ENCODE peak calls at places on chromosome 12, in eight cellular contexts. One of them, this sample, is unnamed.

GRCh38 chr12:78208106-78208505 is 377.4 kb downstream of the NAV3 start:
- DNase-seq in osteocyte: no peak
- DNase-seq in thoracic aorta: no peak
- DNase-seq in PC-3: peak; percentile 42
- DNase-seq in HEK293T: no peak
- DNase-seq in cerebellar nuclear complex: no peak
- DNase-seq in LHCN-M2: peak; percentile 79
- DNase-seq in epithelial cell of prostate: no peak
- DNase-seq in this sample: no peak

GRCh38 chr12:11958216-11959091 is 112.3 kb upstream of the BCL2L14 start:
- DNase-seq in osteocyte: no peak
- DNase-seq in thoracic aorta: no peak
- DNase-seq in PC-3: peak; percentile 81
- DNase-seq in HEK293T: no peak
- DNase-seq in cerebellar nuclear complex: no peak
- DNase-seq in LHCN-M2: peak; percentile 91
- DNase-seq in epithelial cell of prostate: peak; percentile 87
- DNase-seq in this sample: peak; percentile 66

GRCh38 chr12:117842630-117843029 is 126.2 kb downstream of the KSR2 start:
- DNase-seq in osteocyte: no peak
- DNase-seq in thoracic aorta: no peak
- DNase-seq in PC-3: no peak
- DNase-seq in HEK293T: no peak
- DNase-seq in cerebellar nuclear complex: no peak
- DNase-seq in LHCN-M2: no peak
- DNase-seq in epithelial cell of prostate: no peak
- DNase-seq in this sample: no peak

GRCh38 chr12:6866920-6867406 is 368 bp upstream of the TPI1 start:
- DNase-seq in osteocyte: no peak
- DNase-seq in thoracic aorta: no peak
- DNase-seq in PC-3: peak; percentile 24
- DNase-seq in HEK293T: peak; percentile 30
- DNase-seq in cerebellar nuclear complex: no peak
- DNase-seq in LHCN-M2: no peak
- DNase-seq in epithelial cell of prostate: no peak
- DNase-seq in this sample: peak; percentile 74

GRCh38 chr12:15227004-15227679 is 5.9 kb upstream of the RERG start:
- DNase-seq in osteocyte: no peak
- DNase-seq in thoracic aorta: no peak
- DNase-seq in PC-3: peak; percentile 67
- DNase-seq in HEK293T: peak; percentile 39
- DNase-seq in cerebellar nuclear complex: no peak
- DNase-seq in LHCN-M2: peak; percentile 77
- DNase-seq in epithelial cell of prostate: no peak
- DNase-seq in this sample: peak; percentile 30

GRCh38 chr12:64318605-64319004 is 72.0 kb downstream of the C12orf56 start:
- DNase-seq in osteocyte: no peak
- DNase-seq in thoracic aorta: no peak
- DNase-seq in PC-3: no peak
- DNase-seq in HEK293T: no peak
- DNase-seq in cerebellar nuclear complex: no peak
- DNase-seq in LHCN-M2: peak; percentile 37
- DNase-seq in epithelial cell of prostate: no peak
- DNase-seq in this sample: no peak

GRCh38 chr12:24730461-24730896 is 218.4 kb downstream of the BCAT1 start:
- DNase-seq in osteocyte: no peak
- DNase-seq in thoracic aorta: no peak
- DNase-seq in PC-3: no peak
- DNase-seq in HEK293T: no peak
- DNase-seq in cerebellar nuclear complex: no peak
- DNase-seq in LHCN-M2: no peak
- DNase-seq in epithelial cell of prostate: no peak
- DNase-seq in this sample: no peak

GRCh38 chr12:131529196-131530040 is 181.5 kb upstream of the SFSWAP start:
- DNase-seq in osteocyte: no peak
- DNase-seq in thoracic aorta: no peak
- DNase-seq in PC-3: no peak
- DNase-seq in HEK293T: no peak
- DNase-seq in cerebellar nuclear complex: no peak
- DNase-seq in LHCN-M2: no peak
- DNase-seq in epithelial cell of prostate: no peak
- DNase-seq in this sample: no peak

GRCh38 chr12:24993756-24994155 is 44.9 kb upstream of the BCAT1 start:
- DNase-seq in osteocyte: no peak
- DNase-seq in thoracic aorta: no peak
- DNase-seq in PC-3: no peak
- DNase-seq in HEK293T: no peak
- DNase-seq in cerebellar nuclear complex: no peak
- DNase-seq in LHCN-M2: no peak
- DNase-seq in epithelial cell of prostate: no peak
- DNase-seq in this sample: no peak

GRCh38 chr12:27762757-27763156 is 17.3 kb upstream of the KLHL42 start:
- DNase-seq in osteocyte: no peak
- DNase-seq in thoracic aorta: no peak
- DNase-seq in PC-3: no peak
- DNase-seq in HEK293T: no peak
- DNase-seq in cerebellar nuclear complex: no peak
- DNase-seq in LHCN-M2: no peak
- DNase-seq in epithelial cell of prostate: no peak
- DNase-seq in this sample: no peak

GRCh38 chr12:6267007-6267721 is 43.3 kb upstream of the PLEKHG6 start:
- DNase-seq in osteocyte: no peak
- DNase-seq in thoracic aorta: no peak
- DNase-seq in PC-3: peak; percentile 22
- DNase-seq in HEK293T: no peak
- DNase-seq in cerebellar nuclear complex: no peak
- DNase-seq in LHCN-M2: no peak
- DNase-seq in epithelial cell of prostate: no peak
- DNase-seq in this sample: no peak